ENCODE peak calls at places on chromosomes 11 and 22, in five cellular contexts. One of them, this sample, is unnamed.

GRCh38 chr22:17369553-17370035 is 334 bp downstream of the CECR2 start:
- DNase-seq in heart right ventricle: no peak
- DNase-seq in ureter: no peak
- DNase-seq in adipocyte: peak
- DNase-seq in progenitor cell of endocrine pancreas: peak
- DNase-seq in this sample: no peak

GRCh38 chr11:117953029-117953671 is 23.9 kb upstream of the TMPRSS13 start:
- DNase-seq in progenitor cell of endocrine pancreas: no peak
- DNase-seq in adipocyte: no peak
- DNase-seq in ureter: no peak
- DNase-seq in heart right ventricle: no peak
- DNase-seq in this sample: no peak

GRCh38 chr11:2777396-2777795 is 77.6 kb upstream of the KCNQ1OT1 start:
- DNase-seq in heart right ventricle: no peak
- DNase-seq in ureter: peak
- DNase-seq in progenitor cell of endocrine pancreas: no peak
- DNase-seq in adipocyte: peak
- DNase-seq in this sample: peak

GRCh38 chr22:21018314-21018713 is 3.3 kb downstream of the P2RX6 start:
- DNase-seq in heart right ventricle: no peak
- DNase-seq in adipocyte: no peak
- DNase-seq in progenitor cell of endocrine pancreas: no peak
- DNase-seq in ureter: no peak
- DNase-seq in this sample: no peak

GRCh38 chr11:85663781-85664560 is 958 bp downstream of the CREBZF start:
- DNase-seq in adipocyte: peak
- DNase-seq in ureter: peak
- DNase-seq in heart right ventricle: peak
- DNase-seq in progenitor cell of endocrine pancreas: peak
- DNase-seq in this sample: peak

GRCh38 chr22:38455063-38455529 is at the start of gene KCNJ4:
- DNase-seq in adipocyte: no peak
- DNase-seq in heart right ventricle: no peak
- DNase-seq in ureter: no peak
- DNase-seq in progenitor cell of endocrine pancreas: no peak
- DNase-seq in this sample: no peak

GRCh38 chr11:47587733-47588326 is 1.4 kb downstream of the FAM180B start:
- DNase-seq in ureter: no peak
- DNase-seq in progenitor cell of endocrine pancreas: no peak
- DNase-seq in heart right ventricle: peak
- DNase-seq in adipocyte: no peak
- DNase-seq in this sample: no peak

GRCh38 chr11:13238879-13239514 is 38.6 kb upstream of the BMAL1 start:
- DNase-seq in heart right ventricle: peak
- DNase-seq in adipocyte: peak
- DNase-seq in ureter: no peak
- DNase-seq in progenitor cell of endocrine pancreas: peak
- DNase-seq in this sample: peak

GRCh38 chr22:46598737-46599424 is 21.3 kb upstream of the GRAMD4 start:
- DNase-seq in heart right ventricle: no peak
- DNase-seq in adipocyte: no peak
- DNase-seq in ureter: no peak
- DNase-seq in progenitor cell of endocrine pancreas: no peak
- DNase-seq in this sample: peak

GRCh38 chr11:39571081-39571480 is 1888.4 kb downstream of the LRRC4C start:
- DNase-seq in adipocyte: no peak
- DNase-seq in progenitor cell of endocrine pancreas: no peak
- DNase-seq in ureter: no peak
- DNase-seq in heart right ventricle: no peak
- DNase-seq in this sample: no peak

GRCh38 chr22:41561335-41561734 is 525 bp downstream of the CSDC2 start:
- DNase-seq in adipocyte: peak
- DNase-seq in heart right ventricle: no peak
- DNase-seq in progenitor cell of endocrine pancreas: no peak
- DNase-seq in ureter: no peak
- DNase-seq in this sample: no peak

GRCh38 chr11:83195176-83195531 is 1.6 kb downstream of the ANKRD42 start:
- DNase-seq in ureter: no peak
- DNase-seq in heart right ventricle: no peak
- DNase-seq in adipocyte: no peak
- DNase-seq in progenitor cell of endocrine pancreas: no peak
- DNase-seq in this sample: no peak

GRCh38 chr11:115499891-115500290 is 4.3 kb downstream of the CADM1 start:
- DNase-seq in heart right ventricle: no peak
- DNase-seq in ureter: no peak
- DNase-seq in adipocyte: peak
- DNase-seq in progenitor cell of endocrine pancreas: no peak
- DNase-seq in this sample: no peak

GRCh38 chr11:12212181-12212820 is 101.9 kb downstream of the MICAL2 start:
- DNase-seq in ureter: no peak
- DNase-seq in adipocyte: no peak
- DNase-seq in progenitor cell of endocrine pancreas: no peak
- DNase-seq in heart right ventricle: no peak
- DNase-seq in this sample: no peak

GRCh38 chr22:19656541-19657251 is 57.6 kb upstream of the SEPTIN5 start:
- DNase-seq in adipocyte: no peak
- DNase-seq in heart right ventricle: no peak
- DNase-seq in ureter: no peak
- DNase-seq in progenitor cell of endocrine pancreas: no peak
- DNase-seq in this sample: no peak

GRCh38 chr11:125674210-125674609 is 6.4 kb downstream of the ACRV1 start:
- DNase-seq in adipocyte: no peak
- DNase-seq in progenitor cell of endocrine pancreas: no peak
- DNase-seq in ureter: no peak
- DNase-seq in heart right ventricle: no peak
- DNase-seq in this sample: no peak

GRCh38 chr11:75919525-75919924 is 104.5 kb downstream of the UVRAG start:
- DNase-seq in adipocyte: peak
- DNase-seq in progenitor cell of endocrine pancreas: no peak
- DNase-seq in heart right ventricle: no peak
- DNase-seq in ureter: no peak
- DNase-seq in this sample: peak

GRCh38 chr22:27534720-27535125 is 266.8 kb downstream of the MN1 start:
- DNase-seq in progenitor cell of endocrine pancreas: no peak
- DNase-seq in adipocyte: peak
- DNase-seq in ureter: no peak
- DNase-seq in heart right ventricle: no peak
- DNase-seq in this sample: peak

GRCh38 chr11:27717377-27717776 is 17.1 kb upstream of the BDNF start:
- DNase-seq in heart right ventricle: no peak
- DNase-seq in progenitor cell of endocrine pancreas: no peak
- DNase-seq in ureter: no peak
- DNase-seq in adipocyte: peak
- DNase-seq in this sample: no peak

GRCh38 chr22:44362249-44363040 is 49.7 kb upstream of the SHISAL1 start:
- DNase-seq in adipocyte: peak
- DNase-seq in ureter: no peak
- DNase-seq in heart right ventricle: peak
- DNase-seq in progenitor cell of endocrine pancreas: no peak
- DNase-seq in this sample: no peak

GRCh38 chr11:46330887-46331652 is 16.2 kb upstream of the DGKZ start:
- DNase-seq in heart right ventricle: no peak
- DNase-seq in adipocyte: no peak
- DNase-seq in ureter: no peak
- DNase-seq in progenitor cell of endocrine pancreas: no peak
- DNase-seq in this sample: no peak